ENCODE peak calls at places on chromosomes 4 and X, in ten cellular contexts. L is A549; Z is OCI-LY7; V is body of pancreas; W is tibial artery; T is CD8-positive, alpha-beta T cell; C is cardiac muscle cell; K is fibroblast of lung; I is SJSA1; M is kidney. G is an unnamed sample.
A peak's percentile ranks its signal among the peaks of the same experiment; 100 is the strongest.

GRCh38 chr4:31360786-31361185 is 640.6 kb downstream of the PCDH7 start:
- DNase-seq in K (peak; percentile 77), W (no peak), V (no peak), T (no peak), M (no peak), I (no peak), C (peak; percentile 97), L (no peak), Z (no peak), G (no peak)

GRCh38 chrX:71650333-71650969 is 16.9 kb upstream of the LOC101059915 start:
- DNase-seq in M (no peak), Z (peak; percentile 62), V (no peak), L (peak; percentile 17), K (no peak), W (no peak), T (no peak), I (no peak), C (no peak), G (no peak)

GRCh38 chrX:51456814-51457213 is 39.6 kb downstream of the NUDT11 start:
- DNase-seq in W (no peak), L (peak; percentile 9), K (peak; percentile 1), T (no peak), V (no peak), C (peak; percentile 6), Z (peak; percentile 43), M (no peak), I (no peak), G (no peak)

GRCh38 chrX:149633511-149633910 is 1.9 kb upstream of the TMEM185A start:
- DNase-seq in K (no peak), I (no peak), T (no peak), C (no peak), M (no peak), W (no peak), L (no peak), Z (no peak), V (no peak), G (no peak)

GRCh38 chr4:4461850-4462249 is 74.9 kb downstream of the NSG1 start:
- DNase-seq in V (peak; percentile 46), L (no peak), M (no peak), T (peak; percentile 30), W (no peak), C (no peak), Z (no peak), I (no peak), K (no peak), G (peak; percentile 67)

GRCh38 chrX:25034889-25035288 is 19.1 kb upstream of the ARX start:
- DNase-seq in W (no peak), C (peak; percentile 61), V (no peak), T (no peak), M (no peak), I (no peak), Z (no peak), K (no peak), L (no peak), G (no peak)

GRCh38 chr4:154344686-154345085 is 146.9 kb downstream of the DCHS2 start:
- DNase-seq in K (no peak), I (no peak), Z (peak; percentile 11), M (no peak), V (no peak), L (peak; percentile 3), W (no peak), T (no peak), C (no peak), G (no peak)

GRCh38 chr4:45475490-45475889 is 648.4 kb downstream of the GABRG1 start:
- DNase-seq in W (no peak), T (no peak), V (no peak), K (no peak), M (no peak), Z (no peak), C (no peak), L (no peak), I (no peak), G (no peak)

GRCh38 chr4:121989715-121990114 is 37.9 kb upstream of the TRPC3 start:
- DNase-seq in V (no peak), W (no peak), T (no peak), Z (no peak), L (no peak), C (peak; percentile 79), M (no peak), K (peak; percentile 51), I (peak; percentile 79), G (no peak)

GRCh38 chrX:78125148-78125547 is 14.3 kb downstream of the TAF9B start:
- DNase-seq in K (no peak), L (no peak), V (no peak), T (no peak), W (no peak), Z (no peak), I (no peak), M (no peak), C (no peak), G (no peak)

DNA sequence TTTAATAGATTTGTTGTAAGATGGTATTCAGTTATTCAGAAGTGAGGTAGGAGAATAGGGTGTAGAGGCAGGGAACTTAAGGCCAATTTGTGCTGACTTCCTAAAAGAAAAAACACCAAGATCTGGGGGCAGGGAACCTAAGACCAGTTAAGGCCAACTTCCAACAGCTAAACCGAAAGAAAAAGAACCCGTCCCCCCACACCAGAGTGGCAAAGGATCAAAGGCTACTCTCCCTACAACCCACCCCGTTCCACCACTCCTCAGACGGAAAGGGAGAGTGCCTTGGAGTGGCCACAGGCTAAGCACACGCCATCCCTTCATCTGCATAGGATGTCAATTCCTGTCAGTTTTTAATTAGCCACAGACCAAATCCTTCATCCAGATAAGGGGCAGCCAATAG is 3.7 kb upstream of the ZNF718 start:
- DNase-seq in I (no peak), Z (no peak), W (no peak), V (no peak), C (no peak), K (no peak), M (no peak), T (no peak), L (no peak), G (no peak)
- H3K9me3 ChIP-seq in I (no peaks in the 10 kb centered on the region), Z (peaks cover 12% of the 10 kb centered on the region), W (no peaks in the 10 kb centered on the region), V (no peaks in the 10 kb centered on the region), C (no peaks in the 10 kb centered on the region), K (no peaks in the 10 kb centered on the region), M (no peaks in the 10 kb centered on the region), T (no peaks in the 10 kb centered on the region), L (peaks cover 22% of the 10 kb centered on the region), G (no peaks in the 10 kb centered on the region)

GRCh38 chr4:184382189-184382846 is 92.0 kb downstream of the IRF2 start:
- DNase-seq in I (no peak), C (no peak), L (no peak), Z (peak; percentile 39), W (no peak), M (no peak), T (no peak), V (no peak), K (no peak), G (no peak)

GRCh38 chr4:184384056-184384809 is 90.1 kb downstream of the IRF2 start:
- DNase-seq in W (peak; percentile 72), T (no peak), L (peak; percentile 17), Z (peak; percentile 92), V (peak; percentile 44), C (peak; percentile 98), I (no peak), M (peak; percentile 76), K (peak; percentile 96), G (no peak)

GRCh38 chr4:184384810-184385557 is 89.4 kb downstream of the IRF2 start:
- DNase-seq in C (no peak), K (no peak), L (no peak), W (no peak), I (no peak), M (no peak), Z (peak; percentile 25), V (no peak), T (no peak), G (no peak)

GRCh38 chr4:184385705-184386141 is 88.6 kb downstream of the IRF2 start:
- DNase-seq in C (no peak), I (no peak), W (peak; percentile 55), T (no peak), Z (no peak), V (peak; percentile 27), M (no peak), K (no peak), L (no peak), G (no peak)

DNA sequence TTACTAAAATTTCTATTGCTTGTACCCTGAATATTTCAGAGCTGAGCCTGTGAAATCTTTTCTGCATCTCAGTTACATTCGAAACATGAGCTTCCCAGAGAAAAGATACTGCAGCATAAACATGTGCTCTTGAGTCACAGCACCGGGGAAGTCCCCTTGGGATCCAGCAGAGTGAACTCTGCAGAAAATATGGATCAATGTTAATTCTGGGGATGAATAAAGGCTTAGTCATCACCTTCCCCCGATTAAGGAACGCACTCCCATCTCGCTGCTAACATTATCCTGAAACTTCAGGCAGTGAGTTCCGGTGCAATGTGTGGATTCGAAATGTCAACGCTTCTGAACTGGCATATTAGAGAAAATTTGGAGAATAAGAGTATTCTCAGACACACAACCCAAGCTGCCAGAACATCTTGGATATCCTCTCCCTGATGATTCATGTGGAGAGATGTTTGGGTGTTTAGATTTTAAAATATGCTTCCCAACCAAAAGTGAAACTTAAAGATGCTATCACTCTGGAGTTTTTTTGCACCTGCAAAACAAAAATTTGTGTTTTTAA is 90.8 kb downstream of the IRF2 start:
- DNase-seq in K (peak; percentile 96), M (no peak), Z (no peak), T (no peak), C (peak; percentile 95), I (peak; percentile 73), V (peak; percentile 49), W (peak; percentile 71), L (peak; percentile 54), G (no peak)
- H3K27ac ChIP-seq in K (peak overlapping the region; percentile 78), M (peak overlapping the region; percentile 52), Z (peak overlapping the region; percentile 29), T (no peak overlapping the region), C (no peak overlapping the region), I (peak overlapping the region; percentile 64), V (peak overlapping the region; percentile 54), W (peak overlapping the region; percentile 78), L (peak overlapping the region; percentile 61), G (peak overlapping the region; percentile 51)

DNA sequence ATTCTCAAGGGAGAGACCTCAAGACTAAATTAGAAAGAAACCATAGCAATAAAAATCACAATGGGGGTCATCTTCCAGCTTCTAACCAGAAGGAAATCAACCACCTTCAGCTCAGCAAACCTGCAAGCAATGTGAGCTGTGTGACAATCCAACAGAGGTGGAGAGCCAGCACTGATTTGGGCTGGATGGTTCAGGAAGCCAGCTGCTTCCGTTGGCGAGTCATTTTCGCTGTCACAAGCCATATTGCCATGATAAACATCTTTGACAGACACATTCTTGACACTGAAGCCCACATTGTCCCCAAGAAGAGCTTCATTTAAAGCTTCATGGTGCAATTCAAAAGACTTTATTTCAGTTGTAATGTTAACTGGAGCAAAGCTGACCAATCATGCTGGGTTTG is 22.7 kb downstream of the F8A1 start:
- DNase-seq in Z (no peak), C (no peak), I (no peak), W (no peak), L (no peak), M (no peak), T (no peak), K (no peak), V (no peak), G (no peak)
- H3K9me3 ChIP-seq in Z (no peaks in the 10 kb centered on the region), C (no peaks in the 10 kb centered on the region), I (no peaks in the 10 kb centered on the region), W (peaks cover 7% of the 10 kb centered on the region), L (peaks cover 4% of the 10 kb centered on the region), M (no peaks in the 10 kb centered on the region), T (no peaks in the 10 kb centered on the region), K (no peaks in the 10 kb centered on the region), V (no peaks in the 10 kb centered on the region), G (no peaks in the 10 kb centered on the region)

DNA sequence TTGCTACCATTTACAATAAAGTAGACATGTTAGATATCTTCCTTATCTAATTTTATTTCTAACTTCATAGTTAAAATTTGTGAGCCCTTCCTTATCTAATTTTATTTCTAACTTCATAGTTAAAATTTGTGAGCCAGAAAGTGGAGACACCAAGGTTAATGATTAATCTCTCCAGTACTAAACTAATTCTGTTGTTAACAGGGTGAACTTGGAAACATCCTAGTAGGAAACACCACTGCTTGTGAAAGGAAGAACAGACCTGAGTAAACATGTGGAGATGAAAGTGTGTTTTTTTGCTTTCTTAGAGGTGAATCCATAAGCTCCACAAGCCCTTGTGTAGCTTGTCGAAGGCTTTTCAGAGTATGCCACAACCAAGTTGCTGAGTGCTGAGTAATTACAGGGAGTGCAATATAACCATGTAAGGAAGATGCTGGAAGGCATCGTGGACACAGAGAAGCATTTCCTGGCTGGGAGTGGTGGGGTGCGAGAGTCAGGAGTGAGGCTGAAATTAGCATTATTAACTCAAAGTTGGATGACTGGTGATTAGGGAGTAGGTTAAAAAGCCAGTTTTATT is 118.6 kb upstream of the NEIL3 start:
- DNase-seq in L (peak; percentile 9), M (no peak), K (peak; percentile 82), Z (no peak), W (no peak), V (no peak), T (no peak), I (no peak), C (peak; percentile 53), G (no peak)
- H3K27ac ChIP-seq in L (peak overlapping the region; percentile 38), M (peak overlapping the region; percentile 52), K (no peak overlapping the region), Z (no peak overlapping the region), W (no peak overlapping the region), V (no peak overlapping the region), T (no peak overlapping the region), I (no peak overlapping the region), C (no peak overlapping the region), G (no peak overlapping the region)

G was measured in upper lobe of right lung.